ENCODE peak calls at places on chromosomes 2 and 18, in seven cellular contexts. N is hippocampal formation, F is GM23248, Q is GDM1, E is astrocyte of the spinal cord, D is NB4, M is transverse colon. A is an unnamed sample.
A peak's percentile ranks its signal among the peaks of the same experiment; 100 is the strongest.

GRCh38 chr2:164661349-164661748 is 40.1 kb upstream of the GRB14 start:
- DNase-seq in E (peak; percentile 9), D (no peak), F (peak; percentile 60), Q (no peak), N (no peak), M (no peak), A (peak; percentile 54)

GRCh38 chr2:233836359-233836758 is 18.0 kb downstream of the HJURP start:
- DNase-seq in D (no peak), N (no peak), E (no peak), F (no peak), M (no peak), Q (no peak), A (no peak)

GRCh38 chr2:133884739-133885381 is 316.6 kb upstream of the NCKAP5 start:
- DNase-seq in Q (no peak), N (peak; percentile 2), D (peak; percentile 34), F (peak; percentile 19), M (no peak), E (peak; percentile 7), A (peak; percentile 37)

GRCh38 chr2:159091381-159091780 is 122.9 kb downstream of the TANC1 start:
- DNase-seq in D (no peak), F (peak; percentile 77), E (peak; percentile 82), M (no peak), N (no peak), Q (no peak), A (peak; percentile 84)

GRCh38 chr2:27448381-27448780 is 6.2 kb downstream of the KRTCAP3 start:
- DNase-seq in M (no peak), D (no peak), Q (no peak), N (no peak), E (no peak), F (no peak), A (no peak)

GRCh38 chr2:21118302-21118920 is 5.4 kb upstream of the TDRD15 start:
- DNase-seq in Q (no peak), F (peak; percentile 34), M (no peak), N (peak; percentile 25), E (peak; percentile 4), D (peak; percentile 66), A (peak; percentile 40)

GRCh38 chr2:8682719-8683667 is 1.1 kb downstream of the ID2 start:
- DNase-seq in N (peak; percentile 30), Q (no peak), M (peak; percentile 56), F (peak; percentile 79), E (peak; percentile 57), D (peak; percentile 66), A (peak; percentile 32)

GRCh38 chr2:130252880-130253645 is 54.8 kb upstream of the TUBA3E start:
- DNase-seq in M (peak; percentile 45), Q (no peak), E (no peak), D (no peak), F (peak; percentile 6), N (no peak), A (peak; percentile 49)

GRCh38 chr2:215946581-215946980 is 66.8 kb downstream of the MREG start:
- DNase-seq in E (no peak), D (no peak), Q (no peak), M (no peak), N (no peak), F (no peak), A (no peak)

GRCh38 chr18:74370163-74370562 is 54.5 kb downstream of the C18orf63 start:
- DNase-seq in M (no peak), D (peak; percentile 8), N (no peak), F (peak; percentile 59), Q (no peak), E (no peak), A (no peak)

GRCh38 chr2:69474688-69475087 is 37.5 kb upstream of the NFU1 start:
- DNase-seq in D (no peak), F (no peak), E (no peak), N (no peak), M (no peak), Q (no peak), A (no peak)

GRCh38 chr2:25805987-25806386 is 72.3 kb downstream of the ASXL2 start:
- DNase-seq in N (no peak), Q (no peak), D (no peak), F (no peak), E (no peak), M (no peak), A (no peak)

GRCh38 chr2:10883066-10883465 is 28.7 kb upstream of the KCNF1 start:
- DNase-seq in Q (no peak), N (no peak), M (no peak), E (no peak), D (no peak), F (no peak), A (no peak)

GRCh38 chr18:41131050-41131449 is 824.0 kb upstream of the PIK3C3 start:
- DNase-seq in M (no peak), E (no peak), D (no peak), Q (no peak), F (no peak), N (no peak), A (no peak)

GRCh38 chr2:143675006-143675405 is 545.8 kb downstream of the ARHGAP15 start:
- DNase-seq in Q (no peak), E (no peak), F (no peak), D (no peak), M (no peak), N (no peak), A (no peak)

GRCh38 chr18:49944681-49945080 is 131.3 kb upstream of the ACAA2 start:
- DNase-seq in E (no peak), M (no peak), F (peak; percentile 12), Q (no peak), D (peak; percentile 15), N (no peak), A (peak; percentile 36)

GRCh38 chr18:350953-351572 is 83.2 kb upstream of the THOC1 start:
- DNase-seq in M (no peak), N (no peak), D (no peak), Q (no peak), F (no peak), E (no peak), A (no peak)

GRCh38 chr2:126496493-126496892 is 159.5 kb upstream of the GYPC start:
- DNase-seq in M (no peak), D (no peak), E (no peak), N (no peak), Q (no peak), F (no peak), A (no peak)

GRCh38 chr2:174775586-174775985 is 11.3 kb upstream of the CHRNA1 start:
- DNase-seq in N (no peak), Q (no peak), F (peak; percentile 43), D (peak; percentile 22), E (no peak), M (peak; percentile 19), A (no peak)

GRCh38 chr2:168992591-168993349 is 38.4 kb downstream of the ABCB11 start:
- DNase-seq in E (no peak), M (no peak), D (peak; percentile 64), F (peak; percentile 48), Q (no peak), N (no peak), A (peak; percentile 56)

GRCh38 chr2:12486205-12487118 is 230.3 kb upstream of the TRIB2 start:
- DNase-seq in E (peak; percentile 55), N (no peak), D (no peak), F (peak; percentile 15), M (no peak), Q (no peak), A (peak; percentile 81)

GRCh38 chr18:36757081-36757480 is 71.7 kb downstream of the TPGS2 start:
- DNase-seq in Q (no peak), E (peak; percentile 70), F (peak; percentile 87), N (peak; percentile 72), M (no peak), D (peak; percentile 34), A (peak; percentile 59)